ENCODE peak calls at places on chromosomes 4 and X, in four cellular contexts. U is DMS53, Q is RWPE2, M is GM13976. T is an unnamed sample.

GRCh38 chr4:95120456-95120855 is 362.7 kb downstream of the BMPR1B start:
- DNase-seq in M (no peak), U (no peak), Q (no peak), T (no peak)

GRCh38 chrX:147476008-147476407 is 435.7 kb upstream of the FMR1 start:
- DNase-seq in U (peak; percentile 60), M (no peak), Q (no peak), T (peak; percentile 2)

GRCh38 chr4:31084806-31085416 is 364.7 kb downstream of the PCDH7 start:
- DNase-seq in M (no peak), U (no peak), Q (peak; percentile 44), T (no peak)

GRCh38 chr4:40933272-40934053 is 183.7 kb downstream of the NSUN7 start:
- DNase-seq in M (no peak), U (no peak), Q (no peak), T (no peak)

GRCh38 chr4:82739292-82740190 is 59.1 kb downstream of the SCD5 start:
- DNase-seq in M (peak; percentile 81), U (peak; percentile 78), Q (no peak), T (peak; percentile 75)

GRCh38 chr4:92215471-92215870 is 88.3 kb upstream of the GRID2 start:
- DNase-seq in Q (no peak), U (no peak), M (no peak), T (no peak)

GRCh38 chr4:183971938-183972490 is 66.9 kb downstream of the STOX2 start:
- DNase-seq in M (no peak), U (no peak), Q (no peak), T (peak; percentile 62)

GRCh38 chr4:147096667-147097604 is 151.3 kb upstream of the TTC29 start:
- DNase-seq in U (peak; percentile 57), Q (no peak), M (peak; percentile 37), T (no peak)

GRCh38 chr4:147011386-147011785 is 65.7 kb upstream of the TTC29 start:
- DNase-seq in M (no peak), U (no peak), Q (no peak), T (no peak)

GRCh38 chrX:39772057-39772832 is 325.5 kb downstream of the BCOR start:
- DNase-seq in M (no peak), U (peak; percentile 77), Q (no peak), T (no peak)

GRCh38 chr4:105990933-105991332 is 95.7 kb downstream of the NPNT start:
- DNase-seq in U (peak; percentile 86), Q (peak; percentile 80), M (no peak), T (peak; percentile 89)

GRCh38 chrX:12770440-12770839 is 20.8 kb upstream of the PRPS2 start:
- DNase-seq in Q (no peak), M (no peak), U (peak; percentile 45), T (no peak)

GRCh38 chr4:114807759-114808404 is 209.3 kb downstream of the UGT8 start:
- DNase-seq in M (peak; percentile 27), Q (no peak), U (peak; percentile 72), T (no peak)

GRCh38 chrX:150062292-150063137 is 124.2 kb upstream of the EOLA2 start:
- DNase-seq in U (peak; percentile 80), M (no peak), Q (no peak), T (peak; percentile 29)

GRCh38 chr4:11566440-11567022 is 137.8 kb upstream of the HS3ST1 start:
- DNase-seq in M (no peak), Q (no peak), U (no peak), T (no peak)

GRCh38 chr4:123597586-123597985 is 201.0 kb downstream of the SPRY1 start:
- DNase-seq in U (no peak), Q (no peak), M (no peak), T (no peak)

GRCh38 chrX:17750436-17750835 is 13.1 kb downstream of the SCML1 start:
- DNase-seq in U (no peak), Q (no peak), M (no peak), T (no peak)

GRCh38 chr4:66662620-66663019 is 882.7 kb downstream of the CENPC start:
- DNase-seq in M (no peak), Q (no peak), U (no peak), T (no peak)

GRCh38 chr4:168220893-168221292 is 97.7 kb downstream of the DDX60 start:
- DNase-seq in M (no peak), Q (no peak), U (peak; percentile 67), T (no peak)

GRCh38 chr4:81776794-81777193 is 305.1 kb upstream of the RASGEF1B start:
- DNase-seq in U (no peak), M (no peak), Q (no peak), T (no peak)

GRCh38 chr4:20532871-20533870 is 167.1 kb upstream of the PACRGL start:
- DNase-seq in Q (no peak), U (no peak), M (no peak), T (no peak)

GRCh38 chr4:101400096-101400495 is 52.8 kb upstream of the PPP3CA start:
- DNase-seq in U (no peak), Q (no peak), M (no peak), T (no peak)

GRCh38 chrX:125826080-125826479 is 340.0 kb downstream of the DCAF12L2 start:
- DNase-seq in M (no peak), Q (no peak), U (peak; percentile 12), T (no peak)

GRCh38 chr4:80012291-80012690 is 60.7 kb downstream of the ANTXR2 start:
- DNase-seq in M (no peak), Q (no peak), U (no peak), T (no peak)

GRCh38 chr4:110344165-110344564 is 131.8 kb upstream of the ENPEP start:
- DNase-seq in M (peak; percentile 22), U (peak; percentile 43), Q (no peak), T (no peak)

GRCh38 chr4:167897116-167897515 is 195.2 kb upstream of the ANXA10 start:
- DNase-seq in U (no peak), M (no peak), Q (peak; percentile 95), T (no peak)

GRCh38 chr4:6727943-6728250 is 11.9 kb downstream of the BLOC1S4 start:
- DNase-seq in M (peak; percentile 25), Q (no peak), U (no peak), T (no peak)

GRCh38 chrX:13899607-13900006 is 82.7 kb upstream of the GPM6B start:
- DNase-seq in M (no peak), Q (peak; percentile 60), U (no peak), T (no peak)

GRCh38 chr4:102627831-102628523 is 126.8 kb downstream of the NFKB1 start:
- DNase-seq in Q (peak; percentile 79), U (no peak), M (peak; percentile 31), T (no peak)

GRCh38 chrX:133965321-133965720 is 20.1 kb downstream of the GPC3 start:
- DNase-seq in Q (no peak), M (no peak), U (no peak), T (no peak)

GRCh38 chr4:76856183-76856969 is 41.6 kb downstream of the SOWAHB start:
- DNase-seq in U (peak; percentile 68), Q (no peak), M (no peak), T (no peak)

GRCh38 chr4:141660880-141661279 is 24.5 kb downstream of the IL15 start:
- DNase-seq in Q (no peak), U (no peak), M (no peak), T (no peak)

GRCh38 chr4:140925417-140925816 is 169.2 kb upstream of the TBC1D9 start:
- DNase-seq in Q (no peak), M (no peak), U (no peak), T (no peak)

GRCh38 chr4:118193421-118193820 is 159.1 kb downstream of the NDST3 start:
- DNase-seq in M (no peak), Q (no peak), U (peak; percentile 11), T (no peak)

GRCh38 chr4:101938836-101939235 is 148.3 kb downstream of the BANK1 start:
- DNase-seq in Q (no peak), U (no peak), M (no peak), T (no peak)